ENCODE peak calls at places on chromosomes 4 and X, in eight cellular contexts. V is OCI-LY7, X is colonic mucosa, M is endodermal cell, O is DND-41, A is omental fat pad, G is neural crest cell, E is retinal pigment epithelial cell. Q is an unnamed sample.

GRCh38 chr4:142565771-142566170 is 280.3 kb downstream of the INPP4B start:
- DNase-seq in V (no peak), X (no peak), M (no peak), O (no peak), A (no peak), G (no peak), E (no peak), Q (no peak)

GRCh38 chrX:23901805-23902204 is 5.9 kb downstream of the APOO start:
- DNase-seq in V (peak), X (peak), M (peak), O (peak), A (no peak), G (peak), E (no peak), Q (no peak)

GRCh38 chr4:162461952-162462351 is 298.2 kb upstream of the FSTL5 start:
- DNase-seq in V (no peak), X (no peak), M (no peak), O (no peak), A (no peak), G (no peak), E (no peak), Q (no peak)

GRCh38 chr4:42786350-42787070 is 106.0 kb upstream of the GRXCR1 start:
- DNase-seq in V (no peak), X (no peak), M (peak), O (no peak), A (no peak), G (no peak), E (no peak), Q (no peak)

GRCh38 chrX:153598541-153599191 is at the start of gene CCNQ:
- DNase-seq in V (peak), X (no peak), M (peak), O (peak), A (no peak), G (no peak), E (no peak), Q (no peak)

GRCh38 chrX:131821945-131822622 is 201.0 kb upstream of the STK26 start:
- DNase-seq in V (no peak), X (peak), M (no peak), O (no peak), A (peak), G (no peak), E (no peak), Q (no peak)

GRCh38 chrX:44105228-44105913 is 132.2 kb upstream of the NDP start:
- DNase-seq in V (no peak), X (no peak), M (peak), O (no peak), A (no peak), G (no peak), E (no peak), Q (no peak)

GRCh38 chr4:179989975-179990374 is 2253.2 kb upstream of the TENM3 start:
- DNase-seq in V (peak), X (no peak), M (no peak), O (no peak), A (no peak), G (no peak), E (no peak), Q (no peak)

GRCh38 chrX:103774070-103774642 is 2.5 kb upstream of the PLP1 start:
- DNase-seq in V (peak), X (no peak), M (peak), O (no peak), A (no peak), G (no peak), E (no peak), Q (no peak)

GRCh38 chr4:157172011-157172410 is 48.5 kb upstream of the GRIA2 start:
- DNase-seq in V (no peak), X (no peak), M (no peak), O (no peak), A (no peak), G (no peak), E (no peak), Q (no peak)

GRCh38 chr4:7515390-7515902 is 80.7 kb upstream of the PSAPL1 start:
- DNase-seq in V (no peak), X (no peak), M (no peak), O (no peak), A (no peak), G (no peak), E (no peak), Q (no peak)

GRCh38 chr4:7206385-7206784 is 14.0 kb downstream of the SORCS2 start:
- DNase-seq in V (no peak), X (no peak), M (peak), O (no peak), A (no peak), G (no peak), E (peak), Q (no peak)

GRCh38 chr4:3253808-3254207 is 4.8 kb downstream of the MSANTD1 start:
- DNase-seq in V (no peak), X (no peak), M (peak), O (no peak), A (peak), G (no peak), E (no peak), Q (peak)

GRCh38 chr4:109648266-109648996 is 54.8 kb downstream of the CASP6 start:
- DNase-seq in V (no peak), X (no peak), M (no peak), O (no peak), A (no peak), G (no peak), E (peak), Q (no peak)

GRCh38 chrX:153981771-153982533 is 9.4 kb downstream of the TMEM187 start:
- DNase-seq in V (no peak), X (no peak), M (no peak), O (peak), A (no peak), G (no peak), E (no peak), Q (no peak)

GRCh38 chr4:6721121-6721520 is 5.1 kb downstream of the BLOC1S4 start:
- DNase-seq in V (no peak), X (no peak), M (no peak), O (no peak), A (no peak), G (no peak), E (no peak), Q (no peak)

GRCh38 chrX:19085975-19086772 is 36.1 kb downstream of the ADGRG2 start:
- DNase-seq in V (no peak), X (no peak), M (no peak), O (no peak), A (no peak), G (no peak), E (no peak), Q (no peak)

GRCh38 chrX:48835524-48836329 is at the start of gene PCSK1N:
- DNase-seq in V (no peak), X (no peak), M (peak), O (no peak), A (no peak), G (peak), E (peak), Q (no peak)

GRCh38 chrX:68718443-68718820 is 71.0 kb downstream of the STARD8 start:
- DNase-seq in V (no peak), X (no peak), M (no peak), O (no peak), A (no peak), G (no peak), E (no peak), Q (no peak)

GRCh38 chrX:136321532-136321931 is 20.8 kb downstream of the ADGRG4 start:
- DNase-seq in V (no peak), X (no peak), M (no peak), O (no peak), A (no peak), G (no peak), E (no peak), Q (no peak)

GRCh38 chr4:166670341-166670740 is 564.0 kb downstream of the SPOCK3 start:
- DNase-seq in V (no peak), X (no peak), M (no peak), O (no peak), A (no peak), G (no peak), E (no peak), Q (no peak)

GRCh38 chr4:47891928-47892327 is 22.5 kb downstream of the NFXL1 start:
- DNase-seq in V (no peak), X (no peak), M (no peak), O (no peak), A (no peak), G (no peak), E (no peak), Q (no peak)

GRCh38 chr4:38281416-38282071 is 321.3 kb downstream of the PTTG2 start:
- DNase-seq in V (no peak), X (no peak), M (no peak), O (no peak), A (no peak), G (no peak), E (peak), Q (no peak)

GRCh38 chr4:83589283-83589682 is 53.4 kb downstream of the GPAT3 start:
- DNase-seq in V (no peak), X (no peak), M (peak), O (no peak), A (no peak), G (no peak), E (no peak), Q (no peak)

GRCh38 chr4:168604496-168605373 is 107.9 kb downstream of the PALLD start:
- DNase-seq in V (no peak), X (no peak), M (peak), O (no peak), A (no peak), G (no peak), E (peak), Q (no peak)

GRCh38 chrX:35351212-35351611 is 408.6 kb downstream of the FAM47B start:
- DNase-seq in V (no peak), X (no peak), M (no peak), O (no peak), A (no peak), G (no peak), E (no peak), Q (no peak)

GRCh38 chr4:141497627-141498026 is 138.8 kb upstream of the IL15 start:
- DNase-seq in V (no peak), X (no peak), M (no peak), O (no peak), A (no peak), G (no peak), E (no peak), Q (no peak)

GRCh38 chr4:22471999-22472434 is 43.8 kb downstream of the ADGRA3 start:
- DNase-seq in V (no peak), X (no peak), M (no peak), O (no peak), A (no peak), G (no peak), E (no peak), Q (no peak)

GRCh38 chr4:22476011-22476410 is 39.9 kb downstream of the ADGRA3 start:
- DNase-seq in V (no peak), X (no peak), M (no peak), O (no peak), A (no peak), G (no peak), E (no peak), Q (no peak)

GRCh38 chr4:22477136-22477793 is 38.6 kb downstream of the ADGRA3 start:
- DNase-seq in V (no peak), X (peak), M (no peak), O (no peak), A (no peak), G (no peak), E (no peak), Q (no peak)

GRCh38 chr4:22473268-22473667 is 42.6 kb downstream of the ADGRA3 start:
- DNase-seq in V (no peak), X (no peak), M (no peak), O (no peak), A (no peak), G (no peak), E (no peak), Q (no peak)

DNA sequence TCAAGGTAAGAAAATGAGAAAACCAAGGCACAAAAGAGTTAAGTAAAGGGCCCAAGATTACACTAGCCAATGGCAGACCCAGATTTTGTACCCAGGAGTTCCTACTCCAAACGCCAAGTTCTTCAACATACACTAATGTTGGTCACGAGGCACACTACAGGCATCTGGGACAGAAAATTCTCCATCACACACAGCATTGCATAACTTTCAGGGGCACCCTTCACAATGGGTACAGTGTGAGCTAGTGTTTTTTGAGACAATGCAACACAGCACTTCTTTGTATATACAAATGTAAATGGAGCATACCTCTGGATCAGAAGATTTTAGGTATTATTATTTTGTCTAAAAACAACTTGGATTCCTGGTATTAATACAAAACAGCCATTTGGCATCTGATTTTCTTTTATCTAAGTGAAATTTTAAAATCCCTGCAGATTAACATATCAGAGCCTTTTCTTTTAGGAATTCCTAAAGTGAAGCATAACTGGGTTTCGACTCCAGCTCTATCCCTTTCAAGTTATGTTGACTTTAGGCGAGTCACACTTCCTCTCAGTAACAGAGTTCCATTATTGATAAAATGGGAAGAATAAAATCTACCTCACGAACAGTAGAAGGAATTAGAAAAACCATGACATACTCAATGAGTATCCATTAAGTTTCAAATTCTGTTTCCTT is 41.1 kb downstream of the ADGRA3 start:
- DNase-seq in V (no peak), X (no peak), M (no peak), O (no peak), A (no peak), G (no peak), E (no peak), Q (no peak)
- TF ChIP-seq CTCF in V (no peak), X (no peak), M (no peak), O (no peak), A (no peak), G (no peak), E (no peak), Q (no peak)

GRCh38 chrX:118627084-118627758 is 100.2 kb upstream of the IL13RA1 start:
- DNase-seq in V (peak), X (no peak), M (no peak), O (no peak), A (no peak), G (no peak), E (no peak), Q (no peak)
- TF ChIP-seq CTCF in V (peak), X (peak), M (peak), O (peak), A (no peak), G (peak), E (peak), Q (no peak)

DNA sequence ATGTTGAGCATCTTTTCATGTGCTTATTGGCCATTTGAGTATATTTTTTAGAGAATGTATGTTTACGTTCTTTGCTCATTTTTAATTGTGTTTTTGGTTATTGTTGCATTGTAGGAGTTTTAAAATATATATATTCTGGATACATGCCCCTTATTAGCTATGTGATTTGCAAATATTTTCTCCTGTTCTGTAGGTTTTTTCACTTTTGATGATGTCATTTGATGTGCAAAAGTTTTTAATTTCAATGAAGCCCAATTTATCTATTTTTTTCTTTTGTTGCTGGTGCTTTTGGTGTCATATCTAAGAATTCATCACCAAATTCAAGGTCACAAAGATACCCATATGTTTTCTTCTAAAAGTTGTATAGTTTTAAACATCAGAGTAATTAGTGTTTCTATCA is 6.8 kb downstream of the ARMCX5 start:
- DNase-seq in V (no peak), X (no peak), M (no peak), O (no peak), A (no peak), G (no peak), E (no peak), Q (no peak)
- TF ChIP-seq CTCF in V (no peak), X (no peak), M (no peak), O (no peak), A (no peak), G (no peak), E (no peak), Q (no peak)

DNA sequence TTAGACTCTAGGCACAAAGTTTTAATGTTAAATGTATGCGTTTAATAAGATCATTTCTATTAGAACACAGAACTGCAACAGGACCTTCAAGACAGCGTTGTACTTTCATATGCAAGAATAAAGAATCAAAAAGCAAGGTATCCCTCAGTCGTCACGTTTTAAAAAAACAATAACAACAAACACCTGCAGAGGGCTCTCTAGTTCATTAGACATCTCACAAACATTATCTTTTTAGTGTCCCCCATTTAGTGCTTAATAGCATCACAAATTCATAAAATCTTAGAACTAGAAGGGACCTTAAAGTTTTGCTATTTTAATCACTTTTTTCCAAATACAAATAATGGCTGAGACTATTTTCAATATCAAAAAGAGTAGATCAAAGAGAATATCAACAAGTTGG is 236.6 kb downstream of the DCHS2 start:
- DNase-seq in V (peak), X (no peak), M (no peak), O (no peak), A (no peak), G (no peak), E (no peak), Q (no peak)
- TF ChIP-seq CTCF in V (peak), X (no peak), M (peak), O (peak), A (no peak), G (peak), E (peak), Q (no peak)

DNA sequence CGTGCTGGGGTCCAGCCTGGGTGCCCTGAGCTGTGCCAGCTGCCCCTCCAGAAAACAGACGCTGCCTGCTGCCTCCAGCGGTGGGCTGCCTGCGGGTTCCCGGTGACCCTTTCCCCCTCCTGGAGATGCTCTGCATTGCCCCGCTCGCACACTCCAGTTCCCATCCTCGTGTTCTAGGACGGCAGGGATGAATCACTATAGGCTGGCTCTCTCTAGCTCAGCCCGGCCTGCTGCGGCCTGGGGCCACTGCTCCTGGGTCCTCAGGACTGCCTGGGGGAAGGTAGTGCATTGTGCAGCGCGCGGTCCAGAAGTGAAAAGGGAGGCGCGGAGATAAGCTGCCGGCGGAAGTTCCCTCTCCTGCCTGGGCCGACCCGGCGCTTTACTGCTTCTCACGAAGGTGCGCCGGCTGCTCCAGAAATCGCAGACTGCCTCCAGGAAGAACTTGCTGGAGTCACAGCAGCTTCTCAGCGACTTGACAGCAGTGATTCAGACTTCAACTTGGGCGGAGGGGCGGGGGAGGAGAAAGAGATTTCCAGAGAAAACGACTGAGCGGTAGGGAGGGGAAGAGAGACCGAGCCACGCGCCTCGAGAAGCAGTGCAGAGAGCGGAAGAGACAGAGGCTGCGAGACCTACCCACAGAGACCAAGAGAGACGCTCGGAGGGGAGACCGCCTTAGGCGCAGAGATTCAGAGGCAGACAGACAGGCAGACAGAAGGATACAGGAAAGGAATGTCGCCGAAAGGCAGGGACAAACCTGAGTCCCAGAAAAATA is 6.7 kb upstream of the MSX1 start:
- DNase-seq in V (no peak), X (no peak), M (peak), O (no peak), A (no peak), G (peak), E (no peak), Q (no peak)
- TF ChIP-seq CTCF in V (no peak), X (no peak), M (peak), O (no peak), A (no peak), G (peak), E (peak), Q (peak)

DNA sequence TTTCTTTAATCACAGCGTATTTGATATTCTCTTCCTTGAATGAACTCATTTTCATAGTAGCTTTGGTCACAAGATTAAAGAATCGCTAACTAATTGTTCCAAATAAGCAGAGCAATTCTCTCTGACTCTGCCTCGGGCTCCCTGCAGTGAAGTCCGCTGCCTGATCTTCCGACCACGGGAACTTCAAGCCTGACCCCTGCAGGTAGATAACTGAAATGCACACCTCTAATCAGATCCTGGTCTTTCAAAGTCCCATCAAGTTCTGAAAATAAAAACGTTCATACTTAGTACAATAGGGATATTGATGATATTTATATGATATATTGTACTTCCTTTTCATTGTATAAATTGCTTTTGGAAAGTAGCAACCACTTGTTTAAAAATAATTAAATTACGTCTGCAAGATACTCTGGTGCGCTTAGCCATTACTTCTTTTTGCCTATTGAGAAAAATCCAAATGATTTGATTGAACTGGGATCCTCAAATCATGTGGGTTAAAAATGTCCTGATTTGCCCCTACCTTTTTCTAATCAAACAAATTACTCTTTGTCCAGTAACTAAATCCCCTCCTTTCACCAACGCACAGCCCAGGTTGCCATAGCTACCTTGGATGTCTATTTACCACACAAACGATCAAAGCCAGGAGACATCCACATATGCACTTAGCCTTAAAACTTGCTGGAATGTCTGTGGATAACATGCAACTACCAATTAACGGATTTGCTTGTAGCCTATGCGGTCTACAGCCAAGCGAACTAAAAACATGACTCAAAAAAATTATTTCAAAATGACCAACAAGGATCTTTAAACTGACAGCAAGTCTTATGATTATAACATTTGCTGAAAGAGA is 4.2 kb downstream of the MID1 start:
- DNase-seq in V (peak), X (peak), M (peak), O (peak), A (no peak), G (no peak), E (peak), Q (no peak)
- TF ChIP-seq CTCF in V (peak), X (peak), M (peak), O (peak), A (no peak), G (peak), E (peak), Q (peak)

GRCh38 chrX:45843518-45843917 is 642.8 kb upstream of the DIPK2B start:
- DNase-seq in V (no peak), X (no peak), M (no peak), O (no peak), A (no peak), G (no peak), E (no peak), Q (no peak)
- TF ChIP-seq CTCF in V (peak), X (no peak), M (peak), O (peak), A (no peak), G (no peak), E (peak), Q (no peak)

GRCh38 chrX:120840826-120841225 is 34.8 kb downstream of the CT47B1 start:
- DNase-seq in V (no peak), X (no peak), M (no peak), O (no peak), A (no peak), G (no peak), E (peak), Q (no peak)
- TF ChIP-seq CTCF in V (no peak), X (no peak), M (no peak), O (no peak), A (no peak), G (no peak), E (no peak), Q (no peak)